ENCODE peak calls at places on chromosomes 3 and 15, in seven cellular contexts. Q is stomach, G is kidney, X is lung, V is breast epithelium, Z is uterus, W is AG10803. F is an unnamed sample.

GRCh38 chr15:85880501-85881190 is 85.9 kb upstream of the KLHL25 start:
- DNase-seq in Q (no peak), G (no peak), X (no peak), V (no peak), Z (no peak), W (no peak), F (no peak)

GRCh38 chr15:70795311-70795665 is 31.9 kb upstream of the UACA start:
- DNase-seq in Q (no peak), G (no peak), X (no peak), V (no peak), Z (no peak), W (peak; percentile 93), F (peak; percentile 88)

GRCh38 chr3:109702252-109702651 is 364.9 kb upstream of the DPPA4 start:
- DNase-seq in Q (no peak), G (no peak), X (no peak), V (no peak), Z (no peak), W (peak; percentile 22), F (peak; percentile 61)

GRCh38 chr3:76432396-76432795 is 607.5 kb upstream of the ROBO2 start:
- DNase-seq in Q (no peak), G (no peak), X (no peak), V (no peak), Z (no peak), W (no peak), F (no peak)

GRCh38 chr15:46580487-46580886 is 945.7 kb downstream of the SQOR start:
- DNase-seq in Q (no peak), G (no peak), X (no peak), V (no peak), Z (no peak), W (no peak), F (no peak)

GRCh38 chr15:69324031-69324430 is 25.3 kb downstream of the PAQR5 start:
- DNase-seq in Q (no peak), G (no peak), X (no peak), V (no peak), Z (no peak), W (peak; percentile 45), F (no peak)

GRCh38 chr3:10173926-10174435 is 9.3 kb downstream of the IRAK2 start:
- DNase-seq in Q (peak; percentile 41), G (peak; percentile 88), X (peak; percentile 63), V (peak; percentile 57), Z (peak; percentile 77), W (peak; percentile 81), F (peak; percentile 99)

GRCh38 chr3:99895706-99896441 is 78.2 kb downstream of the CMSS1 start:
- DNase-seq in Q (no peak), G (no peak), X (no peak), V (no peak), Z (no peak), W (peak; percentile 92), F (peak; percentile 71)

GRCh38 chr3:72517804-72518442 is 330.3 kb downstream of the SHQ1 start:
- DNase-seq in Q (no peak), G (no peak), X (no peak), V (no peak), Z (no peak), W (no peak), F (peak; percentile 27)

GRCh38 chr3:148950806-148951205 is 40.5 kb upstream of the GYG1 start:
- DNase-seq in Q (no peak), G (no peak), X (no peak), V (no peak), Z (no peak), W (no peak), F (no peak)

GRCh38 chr3:147411235-147411607 is 2.1 kb downstream of the ZIC1 start:
- DNase-seq in Q (no peak), G (no peak), X (peak; percentile 26), V (no peak), Z (no peak), W (peak; percentile 59), F (no peak)

GRCh38 chr3:147413712-147414325 is 4.7 kb downstream of the ZIC1 start:
- DNase-seq in Q (no peak), G (no peak), X (no peak), V (no peak), Z (no peak), W (no peak), F (no peak)

GRCh38 chr3:147411777-147412176 is 2.6 kb downstream of the ZIC1 start:
- DNase-seq in Q (no peak), G (no peak), X (no peak), V (no peak), Z (no peak), W (no peak), F (no peak)

GRCh38 chr3:147412917-147413711 is 3.9 kb downstream of the ZIC1 start:
- DNase-seq in Q (no peak), G (peak; percentile 48), X (no peak), V (no peak), Z (no peak), W (no peak), F (no peak)

DNA sequence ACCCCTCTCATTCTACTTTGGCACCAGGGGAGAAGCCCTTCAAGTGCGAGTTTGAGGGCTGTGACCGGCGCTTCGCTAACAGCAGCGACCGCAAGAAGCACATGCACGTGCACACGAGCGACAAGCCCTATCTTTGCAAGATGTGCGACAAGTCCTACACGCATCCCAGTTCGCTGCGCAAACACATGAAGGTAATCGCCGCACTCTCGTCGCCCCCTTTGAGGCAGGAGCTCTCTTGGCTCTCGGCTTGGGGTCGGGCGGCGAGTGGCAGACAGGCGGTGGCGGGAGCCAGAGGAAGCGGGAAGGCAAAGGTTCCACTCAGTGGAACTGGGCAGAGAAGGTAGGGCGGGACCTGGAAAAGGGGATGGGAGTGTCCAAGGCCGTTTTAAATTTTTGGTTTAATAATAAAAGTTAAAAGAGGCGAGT is 3.3 kb downstream of the ZIC1 start:
- DNase-seq in Q (no peak), G (peak; percentile 43), X (no peak), V (no peak), Z (no peak), W (no peak), F (no peak)
- H3K4me3 ChIP-seq in Q (no peak overlapping the region), G (no peak overlapping the region), X (no peak overlapping the region), V (no peak overlapping the region), Z (no peak overlapping the region), W (no peak overlapping the region), F (no peak overlapping the region)

DNA sequence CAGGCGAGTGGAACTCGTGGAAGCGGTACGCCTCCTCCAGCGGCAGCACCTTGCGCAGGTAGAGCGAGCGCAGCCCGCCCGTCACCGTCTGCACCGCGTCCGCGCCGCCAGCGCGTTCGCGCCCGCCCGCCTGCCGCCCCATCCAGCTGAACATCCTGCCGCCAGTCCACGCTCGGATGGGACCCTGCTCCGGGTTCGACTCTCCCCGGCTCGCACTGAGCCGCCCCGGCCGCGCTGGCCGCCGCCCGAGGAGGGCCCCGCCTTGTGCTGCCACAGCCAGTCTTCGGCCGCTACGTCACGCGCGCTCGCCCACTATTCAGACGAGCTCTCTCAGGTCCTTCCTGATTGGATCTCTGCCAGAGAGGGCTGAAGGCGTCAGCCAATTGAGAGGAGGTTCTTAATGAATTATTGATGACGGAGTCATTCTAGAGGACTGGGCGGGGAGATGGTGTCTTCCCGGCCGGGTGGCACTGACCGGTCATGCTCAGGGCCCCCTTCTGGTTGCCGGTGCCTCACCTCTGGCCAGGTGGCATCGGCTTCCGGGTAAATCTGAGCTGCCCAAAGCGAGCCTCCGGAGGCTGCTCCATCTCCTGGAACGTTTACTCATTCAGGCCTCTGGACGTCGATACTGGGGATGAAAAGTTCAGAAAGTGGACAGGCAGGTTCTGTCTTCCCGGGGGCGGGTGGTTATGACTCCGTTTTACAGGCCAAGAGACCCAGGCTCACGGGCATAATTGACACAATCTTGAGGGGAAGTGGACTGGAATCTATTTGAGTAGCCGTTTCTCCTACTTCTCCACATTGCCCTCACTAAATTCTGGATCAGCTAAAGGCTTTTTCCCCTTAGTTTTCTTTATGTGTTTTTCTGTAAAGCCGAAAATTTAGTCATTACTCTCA is at the start of gene EHD4:
- DNase-seq in Q (peak; percentile 99), G (peak; percentile 100), X (peak; percentile 99), V (peak; percentile 99), Z (peak; percentile 98), W (peak; percentile 98), F (peak; percentile 99)
- TF ChIP-seq CTCF in Q (peak; percentile 28), G (peak; percentile 39), X (peak; percentile 13), V (no peak), Z (peak; percentile 32), W (peak; percentile 48), F (peak; percentile 21)

GRCh38 chr3:114115151-114115550 is 58.6 kb downstream of the QTRT2 start:
- DNase-seq in Q (no peak), G (no peak), X (no peak), V (no peak), Z (no peak), W (peak; percentile 72), F (no peak)

GRCh38 chr3:114112696-114113095 is 56.2 kb downstream of the QTRT2 start:
- DNase-seq in Q (no peak), G (no peak), X (no peak), V (no peak), Z (no peak), W (peak; percentile 49), F (peak; percentile 52)

GRCh38 chr3:114108137-114108536 is 51.6 kb downstream of the QTRT2 start:
- DNase-seq in Q (no peak), G (no peak), X (no peak), V (no peak), Z (no peak), W (no peak), F (no peak)

GRCh38 chr3:114110439-114110838 is 53.9 kb downstream of the QTRT2 start:
- DNase-seq in Q (no peak), G (no peak), X (no peak), V (no peak), Z (no peak), W (no peak), F (no peak)

DNA sequence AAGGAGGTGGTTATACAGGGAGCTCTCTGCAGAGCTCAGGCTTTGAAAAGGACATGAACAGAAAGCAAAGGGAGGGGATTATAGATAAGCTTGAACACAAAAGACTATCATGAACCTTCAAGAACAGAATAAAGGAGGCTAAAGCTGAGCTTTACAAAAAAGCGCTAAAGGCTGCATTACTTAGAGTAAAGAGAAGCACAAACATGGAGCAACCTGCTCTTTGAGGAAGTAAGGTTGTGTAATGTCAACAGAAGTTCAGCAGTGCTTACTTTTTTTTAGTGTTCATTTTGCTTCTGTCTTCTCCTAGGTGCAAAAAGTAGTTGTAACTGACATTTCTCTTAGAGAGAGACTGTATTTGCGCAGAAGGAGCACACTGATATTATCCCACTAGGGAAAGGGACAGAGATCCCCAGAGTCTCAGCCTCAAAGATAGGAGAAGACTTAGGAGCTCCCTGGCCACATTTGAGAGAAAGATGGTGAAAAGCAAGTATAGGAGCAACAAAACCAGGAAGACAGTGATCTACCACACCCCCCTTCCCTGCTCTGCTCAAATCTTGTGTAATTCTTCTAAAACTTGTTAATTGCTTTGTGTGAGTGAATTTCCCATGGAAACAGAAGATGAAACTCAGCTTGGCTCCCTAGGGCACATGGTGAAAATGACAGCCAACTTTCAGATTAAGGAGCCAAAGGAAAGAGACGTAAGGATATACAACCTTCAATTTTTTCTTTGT is 54.7 kb downstream of the QTRT2 start:
- DNase-seq in Q (no peak), G (no peak), X (no peak), V (no peak), Z (no peak), W (no peak), F (no peak)
- H3K4me3 ChIP-seq in Q (no peak overlapping the region), G (no peak overlapping the region), X (no peak overlapping the region), V (no peak overlapping the region), Z (no peak overlapping the region), W (no peak overlapping the region), F (no peak overlapping the region)

DNA sequence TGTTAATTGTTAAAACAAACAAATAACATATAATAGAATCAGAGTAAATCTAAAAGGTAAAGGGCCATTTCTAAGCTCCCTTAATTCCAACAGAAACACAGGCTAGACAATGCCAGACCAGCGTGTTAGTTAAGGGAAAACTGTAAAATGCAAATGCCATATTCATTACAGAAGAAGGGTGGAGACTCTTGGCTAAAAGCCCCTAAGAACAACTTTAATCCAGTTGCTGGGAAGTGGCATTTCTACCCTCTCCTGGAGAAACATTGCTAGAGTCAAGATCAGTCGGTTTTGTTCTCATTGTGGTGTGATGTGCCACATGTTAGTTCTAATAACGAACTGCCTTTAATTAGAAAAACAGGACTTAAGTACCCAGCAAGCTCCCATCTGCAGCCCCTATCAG is 1134.9 kb downstream of the ROBO1 start:
- DNase-seq in Q (no peak), G (no peak), X (no peak), V (no peak), Z (no peak), W (peak; percentile 1), F (no peak)
- TF ChIP-seq CTCF in Q (no peak), G (no peak), X (no peak), V (no peak), Z (no peak), W (no peak), F (no peak)

F was measured in cardiac fibroblast.